ENCODE peak calls at places on chromosomes 7 and 10, in five cellular contexts. I is testis, K is neural progenitor cell, X is ovary, G is cardiac muscle cell. F is an unnamed sample. For H3K4me1, the result is how much of the 10 kb centered on the place peaks cover.

GRCh38 chr10:127872871-127873600 is 19.7 kb downstream of the CLRN3 start:
- DNase-seq in I (peak), K (no peak), X (no peak), G (no peak), F (no peak)

GRCh38 chr7:47307311-47307710 is 274.6 kb downstream of the TNS3 start:
- DNase-seq in I (no peak), K (no peak), X (no peak), G (no peak), F (no peak)

GRCh38 chr7:46011059-46011458 is 90.0 kb upstream of the IGFBP3 start:
- DNase-seq in I (no peak), K (no peak), X (no peak), G (no peak), F (no peak)

GRCh38 chr10:24324651-24325050 is 115.7 kb downstream of the KIAA1217 start:
- DNase-seq in I (no peak), K (no peak), X (no peak), G (peak), F (no peak)

GRCh38 chr7:108057951-108058391 is 55.0 kb upstream of the LAMB1 start:
- DNase-seq in I (no peak), K (no peak), X (no peak), G (no peak), F (no peak)

GRCh38 chr7:56537952-56538351 is 421.7 kb upstream of the NUPR2 start:
- DNase-seq in I (peak), K (no peak), X (peak), G (no peak), F (no peak)

GRCh38 chr7:40403664-40404476 is 269.1 kb downstream of the SUGCT start:
- DNase-seq in I (no peak), K (no peak), X (no peak), G (no peak), F (no peak)

GRCh38 chr7:137342340-137342739 is 1.2 kb downstream of the PTN start:
- DNase-seq in I (no peak), K (no peak), X (no peak), G (no peak), F (no peak)

GRCh38 chr10:113399051-113399450 is 153.8 kb upstream of the HABP2 start:
- DNase-seq in I (no peak), K (no peak), X (no peak), G (no peak), F (no peak)

GRCh38 chr7:47461161-47461560 is 120.8 kb downstream of the TNS3 start:
- DNase-seq in I (peak), K (no peak), X (peak), G (no peak), F (no peak)

GRCh38 chr7:134770676-134771075 is 8.8 kb upstream of the CALD1 start:
- DNase-seq in I (no peak), K (no peak), X (no peak), G (no peak), F (no peak)

GRCh38 chr10:86759073-86759672 is 2.8 kb downstream of the BMPR1A start:
- DNase-seq in I (no peak), K (no peak), X (no peak), G (no peak), F (no peak)

GRCh38 chr7:5452937-5453540 is 29.4 kb upstream of the TNRC18 start:
- DNase-seq in I (no peak), K (peak), X (peak), G (no peak), F (no peak)

GRCh38 chr10:17951868-17952371 is at the start of gene SLC39A12:
- DNase-seq in I (no peak), K (no peak), X (no peak), G (no peak), F (no peak)

GRCh38 chr10:43048301-43049051 is 28.4 kb upstream of the RET start:
- DNase-seq in I (no peak), K (no peak), X (peak), G (no peak), F (no peak)

GRCh38 chr7:44522315-44522714 is 18.8 kb downstream of the NPC1L1 start:
- DNase-seq in I (no peak), K (no peak), X (no peak), G (no peak), F (no peak)

GRCh38 chr10:43401627-43402026 is 7.4 kb downstream of the HNRNPF start:
- DNase-seq in I (no peak), K (peak), X (no peak), G (no peak), F (no peak)

GRCh38 chr7:94908204-94909022 is 1.0 kb downstream of the PPP1R9A start:
- DNase-seq in I (peak), K (peak), X (peak), G (peak), F (no peak)

GRCh38 chr7:158362912-158363905 is 224.4 kb downstream of the PTPRN2 start:
- DNase-seq in I (peak), K (peak), X (no peak), G (peak), F (no peak)

GRCh38 chr7:98420966-98421612 is 20.2 kb upstream of the BAIAP2L1 start:
- DNase-seq in I (peak), K (peak), X (peak), G (peak), F (peak)

GRCh38 chr10:124740374-124741280 is 3.6 kb downstream of the FAM53B start:
- DNase-seq in I (peak), K (peak), X (peak), G (no peak), F (no peak)

GRCh38 chr7:11474902-11475585 is 357.0 kb downstream of the THSD7A start:
- DNase-seq in I (no peak), K (no peak), X (no peak), G (no peak), F (no peak)

GRCh38 chr10:91313761-91314520 is 93.5 kb downstream of the PCGF5 start:
- DNase-seq in I (no peak), K (no peak), X (no peak), G (no peak), F (no peak)

GRCh38 chr10:118471863-118472262 is 123.6 kb downstream of the PRLHR start:
- DNase-seq in I (no peak), K (no peak), X (no peak), G (no peak), F (no peak)

GRCh38 chr10:103759100-103759781 is 96.1 kb downstream of the SH3PXD2A start:
- DNase-seq in I (no peak), K (no peak), X (no peak), G (peak), F (no peak)

GRCh38 chr7:46256870-46257528 is 335.9 kb upstream of the IGFBP3 start:
- DNase-seq in I (no peak), K (no peak), X (no peak), G (no peak), F (no peak)

GRCh38 chr7:47170516-47170915 is 411.4 kb downstream of the TNS3 start:
- DNase-seq in I (no peak), K (no peak), X (no peak), G (no peak), F (no peak)

GRCh38 chr7:124692420-124692819 is 73.2 kb downstream of the GPR37 start:
- DNase-seq in I (no peak), K (no peak), X (no peak), G (no peak), F (no peak)

GRCh38 chr7:137164251-137164650 is 179.3 kb downstream of the PTN start:
- DNase-seq in I (peak), K (no peak), X (no peak), G (no peak), F (no peak)

GRCh38 chr10:70866424-70866823 is 21.9 kb downstream of the PCBD1 start:
- DNase-seq in I (no peak), K (no peak), X (no peak), G (no peak), F (no peak)

GRCh38 chr7:76506081-76506440 is 4.3 kb upstream of the UPK3B start:
- DNase-seq in I (no peak), K (no peak), X (no peak), G (no peak), F (no peak)

GRCh38 chr10:110149259-110149658 is 58.1 kb upstream of the MXI1 start:
- DNase-seq in I (no peak), K (no peak), X (no peak), G (no peak), F (no peak)

GRCh38 chr7:84913731-84914130 is 273.1 kb downstream of the SEMA3D start:
- DNase-seq in I (no peak), K (no peak), X (no peak), G (no peak), F (no peak)

DNA sequence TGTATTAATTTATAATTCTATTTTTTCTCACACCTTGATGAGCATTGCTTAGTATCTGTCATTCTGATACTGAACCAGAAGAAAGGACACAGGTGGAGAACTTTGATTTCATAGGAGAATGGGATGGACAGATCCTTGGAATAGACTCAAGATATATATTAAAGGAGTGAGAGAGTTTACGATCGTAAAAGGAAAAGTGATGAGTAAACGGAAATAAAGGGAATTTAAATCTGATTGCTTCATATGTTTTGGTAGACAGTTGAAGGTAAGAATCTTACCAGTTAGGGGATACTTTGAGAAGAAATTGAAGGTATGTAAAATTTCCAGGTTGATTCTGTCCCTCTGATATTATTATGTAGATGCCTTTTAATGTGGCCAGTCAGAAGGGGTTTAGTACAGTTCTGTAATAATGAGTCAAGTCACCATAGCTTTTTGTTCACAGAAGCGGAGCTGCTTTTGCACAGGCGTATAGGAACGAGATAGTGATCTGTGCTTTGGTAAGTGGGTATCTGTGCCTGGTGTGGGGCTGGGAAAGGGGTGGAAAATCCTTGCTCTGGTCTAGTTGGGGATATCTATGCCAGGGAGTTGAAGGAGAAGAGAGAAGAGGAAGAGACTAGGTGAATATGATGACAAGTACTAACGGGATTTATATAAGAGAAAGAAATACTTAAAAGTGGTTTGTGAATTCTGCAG is 15.4 kb downstream of the SP4 start:
- DNase-seq in I (no peak), K (no peak), X (no peak), G (no peak), F (peak)
- H3K4me1 ChIP-seq in I (under half), K (under half), X (under half), G (under half), F (under half)

DNA sequence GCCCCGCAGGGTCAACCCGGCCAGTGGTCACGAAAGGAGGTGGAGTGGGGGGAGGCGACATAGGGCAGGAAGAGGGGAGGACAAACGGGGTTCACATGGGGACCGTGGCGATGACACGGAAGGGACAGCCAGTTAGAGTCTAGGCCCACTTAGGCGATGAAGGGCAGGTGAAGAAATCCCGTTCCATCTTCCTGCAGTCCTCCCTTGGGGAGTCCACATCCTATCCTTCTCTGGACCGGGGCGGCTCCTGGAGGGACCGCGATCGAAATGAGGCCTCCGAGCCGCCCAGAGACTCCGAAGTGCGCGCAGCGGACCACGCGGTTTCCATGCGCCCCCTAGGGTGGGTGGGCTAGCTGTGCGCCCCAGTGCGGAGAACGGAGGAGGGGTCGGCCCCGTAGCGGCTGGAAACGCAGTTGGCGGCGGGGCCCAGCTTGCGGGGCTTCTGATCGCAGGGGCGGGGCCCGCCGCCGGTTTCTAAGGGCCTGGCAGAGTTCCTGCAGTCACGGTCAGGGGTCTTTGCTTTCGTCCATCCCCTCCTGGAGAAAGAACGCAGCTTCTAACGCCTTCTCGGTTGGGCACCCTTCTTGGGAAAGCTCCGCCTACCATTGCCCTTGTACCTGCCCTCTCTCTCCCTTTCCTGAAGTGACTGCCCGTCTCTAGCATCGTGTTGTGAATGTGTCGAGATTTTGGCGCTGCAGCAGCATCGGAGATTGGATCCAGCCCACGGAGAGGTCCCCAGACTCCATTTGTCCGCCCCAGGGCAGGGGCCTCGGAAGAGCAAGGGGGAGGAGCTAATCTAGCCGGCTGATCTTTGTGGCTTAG is 17.9 kb upstream of the TMEM225B start:
- DNase-seq in I (no peak), K (peak), X (peak), G (peak), F (peak)
- H3K4me3 ChIP-seq in I (peak), K (peak), X (peak), G (peak), F (peak)

GRCh38 chr10:120429395-120429794 is 27.6 kb upstream of the PLPP4 start:
- DNase-seq in I (no peak), K (no peak), X (no peak), G (no peak), F (no peak)

GRCh38 chr10:120433176-120433575 is 23.9 kb upstream of the PLPP4 start:
- DNase-seq in I (no peak), K (no peak), X (no peak), G (no peak), F (no peak)

GRCh38 chr10:120431356-120431755 is 25.7 kb upstream of the PLPP4 start:
- DNase-seq in I (no peak), K (no peak), X (no peak), G (no peak), F (no peak)

GRCh38 chr10:120428754-120429153 is 28.3 kb upstream of the PLPP4 start:
- DNase-seq in I (no peak), K (no peak), X (no peak), G (no peak), F (peak)

DNA sequence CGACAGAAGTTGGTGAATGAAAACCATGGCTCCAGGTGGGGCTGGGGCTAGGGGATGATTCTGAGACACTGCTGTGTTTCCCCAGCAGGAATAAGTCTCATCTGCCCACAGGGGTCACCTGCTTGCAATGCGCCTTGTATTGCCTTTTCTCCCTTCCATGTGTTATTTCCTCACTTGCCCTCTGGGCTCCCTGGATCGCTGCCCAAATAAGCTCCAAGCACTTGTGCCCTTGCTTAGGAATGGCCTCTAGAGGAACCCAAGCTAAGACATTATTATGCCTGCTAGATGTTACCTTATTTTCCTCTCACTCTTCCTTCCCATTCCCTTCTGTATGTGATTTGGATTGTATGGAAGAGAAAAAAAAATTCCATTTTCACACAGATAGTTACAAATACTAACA is 24.8 kb upstream of the PLPP4 start:
- DNase-seq in I (no peak), K (no peak), X (no peak), G (no peak), F (peak)
- TF ChIP-seq CTCF in I (no peak), K (no peak), X (no peak), G (no peak), F (no peak)

GRCh38 chr10:3976171-3976570 is 191.2 kb upstream of the KLF6 start:
- DNase-seq in I (no peak), K (no peak), X (no peak), G (no peak), F (no peak)
- H3K4me1 ChIP-seq in I (under half), K (under half), X (under half), G (under half), F (under half)

GRCh38 chr7:29145553-29146081 is 720 bp downstream of the CPVL start:
- DNase-seq in I (no peak), K (peak), X (no peak), G (no peak), F (no peak)

GRCh38 chr7:29143698-29144203 is 2.6 kb downstream of the CPVL start:
- DNase-seq in I (no peak), K (no peak), X (no peak), G (no peak), F (no peak)

GRCh38 chr7:29147821-29148220 is 1.5 kb upstream of the CPVL start:
- DNase-seq in I (no peak), K (no peak), X (no peak), G (no peak), F (no peak)

GRCh38 chr7:29146888-29147609 is 712 bp upstream of the CPVL start:
- DNase-seq in I (peak), K (peak), X (peak), G (peak), F (no peak)

DNA sequence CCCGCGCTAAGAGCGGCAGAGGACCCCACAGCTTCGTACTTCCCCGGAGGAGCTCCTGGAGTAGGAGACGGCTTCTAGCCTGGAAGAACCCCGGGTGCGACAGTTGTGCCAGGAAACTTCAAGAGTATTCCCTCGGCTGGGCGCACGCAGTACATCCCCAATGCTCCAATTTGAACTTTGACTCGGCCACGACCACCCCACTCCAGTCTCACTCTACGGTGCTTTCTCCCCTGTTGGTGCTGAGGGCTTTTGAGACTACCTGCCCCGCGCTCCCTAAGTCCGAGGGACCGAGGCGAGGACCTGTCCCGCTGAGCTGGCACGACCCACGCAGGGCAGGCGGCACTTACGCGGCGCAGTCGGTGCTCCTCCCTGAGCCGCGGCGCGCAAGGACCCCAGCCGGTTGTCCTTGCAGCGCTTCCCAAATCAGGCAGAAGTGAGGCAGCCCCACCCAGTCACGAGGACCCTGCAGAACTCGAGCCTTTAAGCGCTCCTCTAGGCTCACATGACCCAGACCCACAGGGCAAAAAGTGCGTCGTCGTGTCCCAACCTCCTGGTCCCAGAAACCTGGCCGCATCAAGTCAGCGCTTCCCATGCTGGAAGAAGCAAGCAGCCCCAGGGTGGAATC is at the start of gene CPVL:
- DNase-seq in I (peak), K (peak), X (peak), G (peak), F (peak)
- H3K4me3 ChIP-seq in I (peak), K (peak), X (peak), G (peak), F (peak)

GRCh38 chr10:106857728-106858127 is 306.8 kb downstream of the SORCS1 start:
- DNase-seq in I (no peak), K (no peak), X (no peak), G (no peak), F (no peak)

GRCh38 chr10:106857213-106857612 is 307.3 kb downstream of the SORCS1 start:
- DNase-seq in I (no peak), K (no peak), X (no peak), G (no peak), F (no peak)
- TF ChIP-seq CTCF in I (no peak), K (no peak), X (no peak), G (no peak), F (no peak)